ENCODE peak calls at places on chromosomes 5 and 9, in five cellular contexts. One of them, this sample, is unnamed.

GRCh38 chr5:128498844-128499455 is 39.1 kb downstream of the FBN2 start:
- DNase-seq in cardiac fibroblast: peak; percentile 83
- DNase-seq in fibroblast of lung: peak; percentile 62
- DNase-seq in Peyer's patch: no peak
- DNase-seq in left ventricle myocardium inferior: no peak
- DNase-seq in this sample: no peak

GRCh38 chr5:57316798-57317327 is 143.0 kb downstream of the GPBP1 start:
- DNase-seq in cardiac fibroblast: peak; percentile 97
- DNase-seq in fibroblast of lung: peak; percentile 99
- DNase-seq in Peyer's patch: no peak
- DNase-seq in left ventricle myocardium inferior: no peak
- DNase-seq in this sample: no peak

GRCh38 chr5:176614805-176615478 is 5.0 kb upstream of the GPRIN1 start:
- DNase-seq in cardiac fibroblast: peak; percentile 76
- DNase-seq in fibroblast of lung: peak; percentile 76
- DNase-seq in Peyer's patch: no peak
- DNase-seq in left ventricle myocardium inferior: no peak
- DNase-seq in this sample: no peak

GRCh38 chr5:159422371-159422770 is 92.1 kb upstream of the IL12B start:
- DNase-seq in cardiac fibroblast: peak; percentile 41
- DNase-seq in fibroblast of lung: peak; percentile 64
- DNase-seq in Peyer's patch: no peak
- DNase-seq in left ventricle myocardium inferior: no peak
- DNase-seq in this sample: no peak

GRCh38 chr5:82620957-82621600 is 342.9 kb upstream of the RPS23 start:
- DNase-seq in cardiac fibroblast: no peak
- DNase-seq in fibroblast of lung: peak; percentile 89
- DNase-seq in Peyer's patch: no peak
- DNase-seq in left ventricle myocardium inferior: no peak
- DNase-seq in this sample: no peak

GRCh38 chr5:132293992-132294727 is at the start of gene SLC22A4:
- DNase-seq in cardiac fibroblast: peak; percentile 93
- DNase-seq in fibroblast of lung: peak; percentile 94
- DNase-seq in Peyer's patch: peak; percentile 91
- DNase-seq in left ventricle myocardium inferior: peak; percentile 91
- DNase-seq in this sample: peak; percentile 75

GRCh38 chr5:134438268-134438622 is 26.6 kb upstream of the CDKN2AIPNL start:
- DNase-seq in cardiac fibroblast: peak; percentile 97
- DNase-seq in fibroblast of lung: peak; percentile 86
- DNase-seq in Peyer's patch: no peak
- DNase-seq in left ventricle myocardium inferior: no peak
- DNase-seq in this sample: no peak

GRCh38 chr9:125579030-125579932 is 127.7 kb downstream of the MAPKAP1 start:
- DNase-seq in cardiac fibroblast: no peak
- DNase-seq in fibroblast of lung: no peak
- DNase-seq in Peyer's patch: no peak
- DNase-seq in left ventricle myocardium inferior: no peak
- DNase-seq in this sample: no peak

GRCh38 chr9:26955222-26955903 is 849 bp upstream of the IFT74 start:
- DNase-seq in cardiac fibroblast: peak; percentile 47
- DNase-seq in fibroblast of lung: no peak
- DNase-seq in Peyer's patch: no peak
- DNase-seq in left ventricle myocardium inferior: no peak
- DNase-seq in this sample: peak; percentile 15

GRCh38 chr9:103991698-103992097 is 102.4 kb upstream of the SMC2 start:
- DNase-seq in cardiac fibroblast: peak; percentile 60
- DNase-seq in fibroblast of lung: no peak
- DNase-seq in Peyer's patch: no peak
- DNase-seq in left ventricle myocardium inferior: no peak
- DNase-seq in this sample: peak; percentile 16

GRCh38 chr9:126722922-126723806 is 81.7 kb upstream of the ZBTB43 start:
- DNase-seq in cardiac fibroblast: peak; percentile 6
- DNase-seq in fibroblast of lung: peak; percentile 25
- DNase-seq in Peyer's patch: peak; percentile 63
- DNase-seq in left ventricle myocardium inferior: peak; percentile 32
- DNase-seq in this sample: peak; percentile 86

GRCh38 chr5:80964491-80964890 is 4.3 kb downstream of the RASGRF2 start:
- DNase-seq in cardiac fibroblast: no peak
- DNase-seq in fibroblast of lung: peak; percentile 31
- DNase-seq in Peyer's patch: no peak
- DNase-seq in left ventricle myocardium inferior: no peak
- DNase-seq in this sample: no peak

GRCh38 chr9:36839131-36839885 is 194.8 kb downstream of the PAX5 start:
- DNase-seq in cardiac fibroblast: no peak
- DNase-seq in fibroblast of lung: no peak
- DNase-seq in Peyer's patch: no peak
- DNase-seq in left ventricle myocardium inferior: no peak
- DNase-seq in this sample: no peak

GRCh38 chr9:129258823-129259301 is 80.8 kb upstream of the IER5L start:
- DNase-seq in cardiac fibroblast: no peak
- DNase-seq in fibroblast of lung: no peak
- DNase-seq in Peyer's patch: peak; percentile 40
- DNase-seq in left ventricle myocardium inferior: no peak
- DNase-seq in this sample: no peak

GRCh38 chr5:134020188-134020587 is 15.4 kb upstream of the VDAC1 start:
- DNase-seq in cardiac fibroblast: no peak
- DNase-seq in fibroblast of lung: no peak
- DNase-seq in Peyer's patch: no peak
- DNase-seq in left ventricle myocardium inferior: no peak
- DNase-seq in this sample: no peak

GRCh38 chr9:100601216-100601615 is 23.3 kb downstream of the CAVIN4 start:
- DNase-seq in cardiac fibroblast: peak; percentile 74
- DNase-seq in fibroblast of lung: peak; percentile 41
- DNase-seq in Peyer's patch: no peak
- DNase-seq in left ventricle myocardium inferior: no peak
- DNase-seq in this sample: peak; percentile 3

GRCh38 chr5:84393969-84394368 is 9.3 kb upstream of the EDIL3 start:
- DNase-seq in cardiac fibroblast: peak; percentile 91
- DNase-seq in fibroblast of lung: peak; percentile 92
- DNase-seq in Peyer's patch: no peak
- DNase-seq in left ventricle myocardium inferior: no peak
- DNase-seq in this sample: no peak

GRCh38 chr5:147930759-147931158 is 24.4 kb upstream of the C5orf46 start:
- DNase-seq in cardiac fibroblast: no peak
- DNase-seq in fibroblast of lung: no peak
- DNase-seq in Peyer's patch: no peak
- DNase-seq in left ventricle myocardium inferior: no peak
- DNase-seq in this sample: no peak

GRCh38 chr9:6355728-6356127 is 27.6 kb downstream of the TPD52L3 start:
- DNase-seq in cardiac fibroblast: peak; percentile 71
- DNase-seq in fibroblast of lung: peak; percentile 68
- DNase-seq in Peyer's patch: no peak
- DNase-seq in left ventricle myocardium inferior: no peak
- DNase-seq in this sample: no peak

GRCh38 chr9:4380406-4380805 is 80.5 kb upstream of the GLIS3 start:
- DNase-seq in cardiac fibroblast: no peak
- DNase-seq in fibroblast of lung: no peak
- DNase-seq in Peyer's patch: no peak
- DNase-seq in left ventricle myocardium inferior: no peak
- DNase-seq in this sample: no peak

GRCh38 chr9:126232461-126232860 is 94.2 kb upstream of the MVB12B start:
- DNase-seq in cardiac fibroblast: no peak
- DNase-seq in fibroblast of lung: no peak
- DNase-seq in Peyer's patch: no peak
- DNase-seq in left ventricle myocardium inferior: no peak
- DNase-seq in this sample: no peak

GRCh38 chr5:76958976-76959767 is 6.3 kb downstream of the CRHBP start:
- DNase-seq in cardiac fibroblast: peak; percentile 77
- DNase-seq in fibroblast of lung: peak; percentile 95
- DNase-seq in Peyer's patch: no peak
- DNase-seq in left ventricle myocardium inferior: no peak
- DNase-seq in this sample: peak; percentile 20

GRCh38 chr5:76952795-76953536 is at the start of gene CRHBP:
- DNase-seq in cardiac fibroblast: no peak
- DNase-seq in fibroblast of lung: no peak
- DNase-seq in Peyer's patch: no peak
- DNase-seq in left ventricle myocardium inferior: no peak
- DNase-seq in this sample: no peak

GRCh38 chr5:76954383-76954763 is 1.5 kb downstream of the CRHBP start:
- DNase-seq in cardiac fibroblast: peak; percentile 12
- DNase-seq in fibroblast of lung: no peak
- DNase-seq in Peyer's patch: no peak
- DNase-seq in left ventricle myocardium inferior: no peak
- DNase-seq in this sample: no peak

GRCh38 chr5:76956033-76956432 is 3.2 kb downstream of the CRHBP start:
- DNase-seq in cardiac fibroblast: no peak
- DNase-seq in fibroblast of lung: no peak
- DNase-seq in Peyer's patch: no peak
- DNase-seq in left ventricle myocardium inferior: no peak
- DNase-seq in this sample: no peak

DNA sequence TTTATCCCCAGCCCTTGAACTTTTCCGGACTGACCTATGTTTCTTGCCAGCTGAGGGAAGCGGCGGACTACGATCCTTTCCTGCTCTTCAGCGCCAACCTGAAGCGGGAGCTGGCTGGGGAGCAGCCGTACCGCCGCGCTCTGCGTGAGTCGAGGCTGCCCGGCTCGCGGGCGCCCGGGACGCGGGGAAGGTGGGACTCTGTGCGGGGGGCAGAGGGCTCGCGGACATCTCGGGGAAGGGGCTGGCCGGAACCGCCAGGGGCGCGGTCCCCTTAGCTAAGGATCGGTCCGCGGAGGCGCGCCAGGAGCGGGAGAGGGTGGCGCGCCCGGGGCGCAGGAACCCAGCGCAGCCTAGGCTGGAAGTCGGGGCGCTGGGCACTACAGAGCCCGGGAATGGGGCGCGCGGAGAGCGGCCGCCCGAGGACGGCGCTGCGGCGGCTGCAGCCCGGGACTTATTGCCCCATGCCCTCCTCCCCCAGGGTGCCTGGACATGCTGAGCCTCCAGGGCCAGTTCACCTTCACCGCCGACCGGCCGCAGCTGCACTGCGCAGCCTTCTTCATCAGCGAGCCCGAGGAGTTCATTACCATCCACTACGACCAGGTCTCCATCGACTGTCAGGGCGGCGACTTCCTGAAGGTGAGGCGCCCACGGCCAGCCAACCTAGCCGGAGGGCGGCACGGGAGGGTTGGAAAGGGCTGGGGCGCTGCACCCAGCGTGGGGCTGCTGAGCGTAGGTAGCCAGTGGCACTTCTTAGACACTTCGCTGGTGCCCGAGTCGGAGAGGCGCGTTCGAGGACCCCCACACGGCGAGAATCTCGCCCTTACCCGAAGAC is 922 bp downstream of the CRHBP start:
- DNase-seq in cardiac fibroblast: peak; percentile 51
- DNase-seq in fibroblast of lung: peak; percentile 59
- DNase-seq in Peyer's patch: no peak
- DNase-seq in left ventricle myocardium inferior: no peak
- DNase-seq in this sample: no peak
- H3K4me3 ChIP-seq in cardiac fibroblast: peak overlapping the region; percentile 56
- H3K4me3 ChIP-seq in fibroblast of lung: no peak overlapping the region
- H3K4me3 ChIP-seq in Peyer's patch: no peak overlapping the region
- H3K4me3 ChIP-seq in left ventricle myocardium inferior: peak overlapping the region; percentile 68
- H3K4me3 ChIP-seq in this sample: no peak overlapping the region

GRCh38 chr9:71812385-71812784 is 44.1 kb upstream of the CEMIP2 start:
- DNase-seq in cardiac fibroblast: peak; percentile 61
- DNase-seq in fibroblast of lung: peak; percentile 24
- DNase-seq in Peyer's patch: no peak
- DNase-seq in left ventricle myocardium inferior: peak; percentile 51
- DNase-seq in this sample: no peak
- TF ChIP-seq CTCF in cardiac fibroblast: peak; percentile 33
- TF ChIP-seq CTCF in fibroblast of lung: peak; percentile 23
- TF ChIP-seq CTCF in Peyer's patch: no peak
- TF ChIP-seq CTCF in left ventricle myocardium inferior: no peak
- TF ChIP-seq CTCF in this sample: no peak

GRCh38 chr5:167311340-167311739 is 980.1 kb upstream of the WWC1 start:
- DNase-seq in cardiac fibroblast: no peak
- DNase-seq in fibroblast of lung: no peak
- DNase-seq in Peyer's patch: no peak
- DNase-seq in left ventricle myocardium inferior: no peak
- DNase-seq in this sample: no peak
- H3K4me3 ChIP-seq in cardiac fibroblast: no peak overlapping the region
- H3K4me3 ChIP-seq in fibroblast of lung: no peak overlapping the region
- H3K4me3 ChIP-seq in Peyer's patch: no peak overlapping the region
- H3K4me3 ChIP-seq in left ventricle myocardium inferior: no peak overlapping the region
- H3K4me3 ChIP-seq in this sample: no peak overlapping the region

GRCh38 chr5:3590253-3590966 is 5.2 kb upstream of the IRX1 start:
- DNase-seq in cardiac fibroblast: no peak
- DNase-seq in fibroblast of lung: no peak
- DNase-seq in Peyer's patch: no peak
- DNase-seq in left ventricle myocardium inferior: no peak
- DNase-seq in this sample: no peak

GRCh38 chr5:3593771-3594513 is 1.7 kb upstream of the IRX1 start:
- DNase-seq in cardiac fibroblast: no peak
- DNase-seq in fibroblast of lung: peak; percentile 50
- DNase-seq in Peyer's patch: no peak
- DNase-seq in left ventricle myocardium inferior: no peak
- DNase-seq in this sample: no peak

GRCh38 chr5:3590967-3591900 is 4.4 kb upstream of the IRX1 start:
- DNase-seq in cardiac fibroblast: no peak
- DNase-seq in fibroblast of lung: no peak
- DNase-seq in Peyer's patch: no peak
- DNase-seq in left ventricle myocardium inferior: no peak
- DNase-seq in this sample: no peak

GRCh38 chr5:3594514-3595101 is 1.0 kb upstream of the IRX1 start:
- DNase-seq in cardiac fibroblast: no peak
- DNase-seq in fibroblast of lung: peak; percentile 62
- DNase-seq in Peyer's patch: no peak
- DNase-seq in left ventricle myocardium inferior: no peak
- DNase-seq in this sample: no peak

DNA sequence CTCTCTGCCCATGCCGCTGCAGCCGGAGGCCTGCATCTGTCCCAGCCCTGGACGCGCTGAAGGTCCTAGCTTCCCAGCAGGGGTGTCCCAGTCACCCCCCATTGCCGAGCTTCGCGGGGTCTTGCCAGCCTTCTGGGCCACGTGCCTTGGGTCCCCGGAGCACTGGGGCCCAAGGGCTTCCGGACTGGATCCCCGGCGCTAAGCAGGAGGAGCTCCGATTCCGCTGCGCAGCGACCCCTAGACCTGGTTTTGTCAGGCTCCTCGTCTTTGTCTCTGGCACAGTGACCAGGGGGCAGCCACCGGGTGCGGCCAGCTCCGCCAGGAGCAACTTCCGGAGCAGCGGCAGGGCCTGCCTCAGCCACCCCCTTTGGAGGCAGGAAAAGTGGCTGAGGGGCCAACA is 3.3 kb upstream of the IRX1 start:
- DNase-seq in cardiac fibroblast: no peak
- DNase-seq in fibroblast of lung: no peak
- DNase-seq in Peyer's patch: no peak
- DNase-seq in left ventricle myocardium inferior: no peak
- DNase-seq in this sample: no peak
- TF ChIP-seq CTCF in cardiac fibroblast: no peak
- TF ChIP-seq CTCF in fibroblast of lung: no peak
- TF ChIP-seq CTCF in Peyer's patch: no peak
- TF ChIP-seq CTCF in left ventricle myocardium inferior: no peak
- TF ChIP-seq CTCF in this sample: no peak

DNA sequence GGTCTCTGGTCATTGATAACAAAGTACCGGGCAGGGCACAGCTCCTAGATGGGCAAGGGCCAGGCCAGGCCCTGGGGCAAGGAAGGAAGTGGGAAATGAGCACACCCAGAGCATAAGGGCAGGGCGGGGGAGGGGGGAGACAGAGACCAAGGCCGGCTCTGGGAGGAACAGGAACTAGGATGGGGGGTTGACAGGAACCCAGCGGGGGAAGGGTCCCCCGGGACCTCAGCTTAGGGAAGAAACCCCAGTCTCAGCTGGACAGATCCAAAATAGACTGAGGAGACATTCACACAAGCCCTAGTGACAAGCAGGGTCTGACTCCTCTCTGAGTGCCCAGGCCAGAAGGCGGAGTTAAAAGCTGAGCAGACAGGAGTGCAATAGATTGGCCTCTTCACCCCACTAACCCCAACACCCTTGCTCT is 731 bp downstream of the ATOSB start:
- DNase-seq in cardiac fibroblast: peak; percentile 67
- DNase-seq in fibroblast of lung: no peak
- DNase-seq in Peyer's patch: peak; percentile 78
- DNase-seq in left ventricle myocardium inferior: peak; percentile 80
- DNase-seq in this sample: peak; percentile 51
- H3K4me3 ChIP-seq in cardiac fibroblast: peak overlapping the region; percentile 73
- H3K4me3 ChIP-seq in fibroblast of lung: peak overlapping the region; percentile 91
- H3K4me3 ChIP-seq in Peyer's patch: peak overlapping the region; percentile 46
- H3K4me3 ChIP-seq in left ventricle myocardium inferior: peak overlapping the region; percentile 74
- H3K4me3 ChIP-seq in this sample: peak overlapping the region; percentile 84

This sample was measured in GM06990.